ENCODE peak calls at places on chromosomes 11 and 22, in ten cellular contexts. One of them, this sample, is unnamed.

GRCh38 chr22:43550024-43550620 is 138.3 kb downstream of the MPPED1 start:
- DNase-seq in lower leg skin: no peak
- DNase-seq in MCF 10A: no peak
- DNase-seq in foreskin keratinocyte: no peak
- DNase-seq in neural progenitor cell: no peak
- DNase-seq in uterus: no peak
- DNase-seq in CD14-positive monocyte: no peak
- DNase-seq in nephron progenitor cell: no peak
- DNase-seq in A549: no peak
- DNase-seq in fibroblast of the aortic adventitia: no peak
- DNase-seq in this sample: no peak

GRCh38 chr11:31449040-31449439 is 60.4 kb downstream of the IMMP1L start:
- DNase-seq in lower leg skin: no peak
- DNase-seq in MCF 10A: no peak
- DNase-seq in foreskin keratinocyte: no peak
- DNase-seq in neural progenitor cell: no peak
- DNase-seq in uterus: no peak
- DNase-seq in CD14-positive monocyte: no peak
- DNase-seq in nephron progenitor cell: no peak
- DNase-seq in A549: no peak
- DNase-seq in fibroblast of the aortic adventitia: no peak
- DNase-seq in this sample: no peak

GRCh38 chr11:71476031-71476430 is 23.0 kb downstream of the NADSYN1 start:
- DNase-seq in lower leg skin: no peak
- DNase-seq in MCF 10A: no peak
- DNase-seq in foreskin keratinocyte: no peak
- DNase-seq in neural progenitor cell: no peak
- DNase-seq in uterus: no peak
- DNase-seq in CD14-positive monocyte: no peak
- DNase-seq in nephron progenitor cell: no peak
- DNase-seq in A549: no peak
- DNase-seq in fibroblast of the aortic adventitia: no peak
- DNase-seq in this sample: no peak

GRCh38 chr11:71246559-71246958 is 5.8 kb downstream of the SHANK2 start:
- DNase-seq in lower leg skin: no peak
- DNase-seq in MCF 10A: no peak
- DNase-seq in foreskin keratinocyte: no peak
- DNase-seq in neural progenitor cell: peak
- DNase-seq in uterus: no peak
- DNase-seq in CD14-positive monocyte: no peak
- DNase-seq in nephron progenitor cell: no peak
- DNase-seq in A549: no peak
- DNase-seq in fibroblast of the aortic adventitia: no peak
- DNase-seq in this sample: no peak

GRCh38 chr11:119359365-119360229 is 13.1 kb upstream of the MFRP start:
- DNase-seq in lower leg skin: no peak
- DNase-seq in MCF 10A: peak
- DNase-seq in foreskin keratinocyte: peak
- DNase-seq in neural progenitor cell: no peak
- DNase-seq in uterus: peak
- DNase-seq in CD14-positive monocyte: no peak
- DNase-seq in nephron progenitor cell: no peak
- DNase-seq in A549: no peak
- DNase-seq in fibroblast of the aortic adventitia: no peak
- DNase-seq in this sample: no peak

GRCh38 chr11:17206448-17206847 is 1.3 kb downstream of the PIK3C2A start:
- DNase-seq in lower leg skin: no peak
- DNase-seq in MCF 10A: no peak
- DNase-seq in foreskin keratinocyte: no peak
- DNase-seq in neural progenitor cell: no peak
- DNase-seq in uterus: no peak
- DNase-seq in CD14-positive monocyte: no peak
- DNase-seq in nephron progenitor cell: no peak
- DNase-seq in A549: no peak
- DNase-seq in fibroblast of the aortic adventitia: no peak
- DNase-seq in this sample: no peak

GRCh38 chr11:2137202-2138071 is 1.8 kb downstream of the IGF2 start:
- DNase-seq in lower leg skin: no peak
- DNase-seq in MCF 10A: peak
- DNase-seq in foreskin keratinocyte: no peak
- DNase-seq in neural progenitor cell: peak
- DNase-seq in uterus: peak
- DNase-seq in CD14-positive monocyte: peak
- DNase-seq in nephron progenitor cell: peak
- DNase-seq in A549: peak
- DNase-seq in fibroblast of the aortic adventitia: peak
- DNase-seq in this sample: peak

GRCh38 chr22:49023879-49024774 is 803.5 kb downstream of the BRD1 start:
- DNase-seq in lower leg skin: no peak
- DNase-seq in MCF 10A: no peak
- DNase-seq in foreskin keratinocyte: no peak
- DNase-seq in neural progenitor cell: no peak
- DNase-seq in uterus: no peak
- DNase-seq in CD14-positive monocyte: no peak
- DNase-seq in nephron progenitor cell: no peak
- DNase-seq in A549: no peak
- DNase-seq in fibroblast of the aortic adventitia: no peak
- DNase-seq in this sample: no peak

GRCh38 chr11:119389611-119390254 is 8.2 kb upstream of the USP2 start:
- DNase-seq in lower leg skin: no peak
- DNase-seq in MCF 10A: no peak
- DNase-seq in foreskin keratinocyte: no peak
- DNase-seq in neural progenitor cell: peak
- DNase-seq in uterus: no peak
- DNase-seq in CD14-positive monocyte: no peak
- DNase-seq in nephron progenitor cell: no peak
- DNase-seq in A549: peak
- DNase-seq in fibroblast of the aortic adventitia: no peak
- DNase-seq in this sample: no peak

GRCh38 chr11:65493367-65494176 is 5.3 kb upstream of the MALAT1 start:
- DNase-seq in lower leg skin: peak
- DNase-seq in MCF 10A: peak
- DNase-seq in foreskin keratinocyte: peak
- DNase-seq in neural progenitor cell: peak
- DNase-seq in uterus: peak
- DNase-seq in CD14-positive monocyte: no peak
- DNase-seq in nephron progenitor cell: no peak
- DNase-seq in A549: peak
- DNase-seq in fibroblast of the aortic adventitia: peak
- DNase-seq in this sample: no peak

GRCh38 chr22:31140746-31141145 is 438 bp upstream of the PLA2G3 start:
- DNase-seq in lower leg skin: no peak
- DNase-seq in MCF 10A: peak
- DNase-seq in foreskin keratinocyte: no peak
- DNase-seq in neural progenitor cell: no peak
- DNase-seq in uterus: no peak
- DNase-seq in CD14-positive monocyte: no peak
- DNase-seq in nephron progenitor cell: no peak
- DNase-seq in A549: no peak
- DNase-seq in fibroblast of the aortic adventitia: no peak
- DNase-seq in this sample: no peak

GRCh38 chr22:31139066-31139465 is 1.2 kb downstream of the PLA2G3 start:
- DNase-seq in lower leg skin: no peak
- DNase-seq in MCF 10A: no peak
- DNase-seq in foreskin keratinocyte: no peak
- DNase-seq in neural progenitor cell: no peak
- DNase-seq in uterus: no peak
- DNase-seq in CD14-positive monocyte: no peak
- DNase-seq in nephron progenitor cell: no peak
- DNase-seq in A549: no peak
- DNase-seq in fibroblast of the aortic adventitia: no peak
- DNase-seq in this sample: no peak

GRCh38 chr22:31141551-31141950 is 1.2 kb upstream of the PLA2G3 start:
- DNase-seq in lower leg skin: no peak
- DNase-seq in MCF 10A: no peak
- DNase-seq in foreskin keratinocyte: no peak
- DNase-seq in neural progenitor cell: no peak
- DNase-seq in uterus: no peak
- DNase-seq in CD14-positive monocyte: no peak
- DNase-seq in nephron progenitor cell: no peak
- DNase-seq in A549: no peak
- DNase-seq in fibroblast of the aortic adventitia: no peak
- DNase-seq in this sample: no peak

GRCh38 chr22:31138126-31138525 is 2.2 kb downstream of the PLA2G3 start:
- DNase-seq in lower leg skin: no peak
- DNase-seq in MCF 10A: no peak
- DNase-seq in foreskin keratinocyte: no peak
- DNase-seq in neural progenitor cell: no peak
- DNase-seq in uterus: no peak
- DNase-seq in CD14-positive monocyte: no peak
- DNase-seq in nephron progenitor cell: no peak
- DNase-seq in A549: no peak
- DNase-seq in fibroblast of the aortic adventitia: no peak
- DNase-seq in this sample: no peak

DNA sequence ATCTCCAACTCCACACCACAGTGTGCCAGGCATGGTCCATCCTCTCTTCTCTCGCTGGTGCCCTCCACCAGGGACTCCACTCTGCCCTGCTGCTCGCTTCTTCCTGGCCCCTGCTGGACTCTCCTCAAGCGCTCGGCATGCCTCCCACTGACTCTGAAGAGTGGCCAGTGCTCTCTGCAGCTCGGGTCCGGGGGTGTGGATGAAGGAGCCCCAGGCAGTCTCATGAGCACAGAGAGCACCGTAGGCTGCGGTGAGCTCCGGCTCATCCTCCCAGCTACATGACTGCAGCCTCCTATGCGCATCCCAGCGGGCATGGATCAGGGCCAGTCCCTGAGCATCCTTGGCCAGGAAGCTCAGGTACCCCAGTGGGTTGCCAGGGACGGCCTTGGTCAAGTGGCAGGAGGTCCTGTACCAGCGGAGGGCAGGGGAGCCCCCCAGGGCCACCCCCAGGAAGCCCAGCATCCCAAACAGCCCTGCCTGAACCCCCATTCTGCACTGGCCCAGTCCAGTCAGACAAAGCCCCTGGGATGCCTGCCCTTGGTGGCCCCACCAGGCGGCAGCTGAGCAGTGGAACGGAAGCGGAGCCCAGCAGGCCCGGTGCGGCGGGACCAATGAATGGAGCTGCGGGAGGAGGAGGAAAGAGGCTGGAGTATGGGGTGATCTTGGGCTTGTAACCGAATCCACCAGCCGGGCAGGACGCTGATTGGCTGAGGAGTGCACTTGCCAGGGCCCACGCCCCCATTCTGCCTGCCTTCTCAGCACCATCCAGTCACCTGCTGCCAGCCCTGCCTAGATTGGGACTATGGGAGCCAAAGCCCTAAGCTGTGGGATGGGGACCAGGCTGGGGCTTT is at the start of gene PLA2G3:
- DNase-seq in lower leg skin: peak
- DNase-seq in MCF 10A: peak
- DNase-seq in foreskin keratinocyte: peak
- DNase-seq in neural progenitor cell: peak
- DNase-seq in uterus: no peak
- DNase-seq in CD14-positive monocyte: no peak
- DNase-seq in nephron progenitor cell: peak
- DNase-seq in A549: no peak
- DNase-seq in fibroblast of the aortic adventitia: peak
- DNase-seq in this sample: peak
- TF ChIP-seq CTCF in lower leg skin: no peak
- TF ChIP-seq CTCF in MCF 10A: no peak
- TF ChIP-seq CTCF in foreskin keratinocyte: no peak
- TF ChIP-seq CTCF in neural progenitor cell: peak
- TF ChIP-seq CTCF in uterus: no peak
- TF ChIP-seq CTCF in CD14-positive monocyte: no peak
- TF ChIP-seq CTCF in nephron progenitor cell: peak
- TF ChIP-seq CTCF in A549: no peak
- TF ChIP-seq CTCF in fibroblast of the aortic adventitia: peak
- TF ChIP-seq CTCF in this sample: no peak

GRCh38 chr11:66958232-66958955 is at the start of gene PC:
- DNase-seq in lower leg skin: peak
- DNase-seq in MCF 10A: peak
- DNase-seq in foreskin keratinocyte: peak
- DNase-seq in neural progenitor cell: peak
- DNase-seq in uterus: peak
- DNase-seq in CD14-positive monocyte: peak
- DNase-seq in nephron progenitor cell: peak
- DNase-seq in A549: peak
- DNase-seq in fibroblast of the aortic adventitia: peak
- DNase-seq in this sample: peak
- TF ChIP-seq CTCF in lower leg skin: no peak
- TF ChIP-seq CTCF in MCF 10A: no peak
- TF ChIP-seq CTCF in foreskin keratinocyte: no peak
- TF ChIP-seq CTCF in neural progenitor cell: no peak
- TF ChIP-seq CTCF in uterus: no peak
- TF ChIP-seq CTCF in CD14-positive monocyte: no peak
- TF ChIP-seq CTCF in nephron progenitor cell: no peak
- TF ChIP-seq CTCF in A549: no peak
- TF ChIP-seq CTCF in fibroblast of the aortic adventitia: no peak
- TF ChIP-seq CTCF in this sample: no peak

GRCh38 chr11:106076923-106077608 is at the start of gene KBTBD3:
- DNase-seq in lower leg skin: peak
- DNase-seq in MCF 10A: peak
- DNase-seq in foreskin keratinocyte: peak
- DNase-seq in neural progenitor cell: peak
- DNase-seq in uterus: peak
- DNase-seq in CD14-positive monocyte: peak
- DNase-seq in nephron progenitor cell: peak
- DNase-seq in A549: peak
- DNase-seq in fibroblast of the aortic adventitia: peak
- DNase-seq in this sample: peak
- TF ChIP-seq CTCF in lower leg skin: peak
- TF ChIP-seq CTCF in MCF 10A: no peak
- TF ChIP-seq CTCF in foreskin keratinocyte: peak
- TF ChIP-seq CTCF in neural progenitor cell: peak
- TF ChIP-seq CTCF in uterus: peak
- TF ChIP-seq CTCF in CD14-positive monocyte: peak
- TF ChIP-seq CTCF in nephron progenitor cell: peak
- TF ChIP-seq CTCF in A549: peak
- TF ChIP-seq CTCF in fibroblast of the aortic adventitia: peak
- TF ChIP-seq CTCF in this sample: peak

GRCh38 chr22:19998991-19999820 is 17.4 kb downstream of the ARVCF start:
- DNase-seq in lower leg skin: no peak
- DNase-seq in MCF 10A: no peak
- DNase-seq in foreskin keratinocyte: no peak
- DNase-seq in neural progenitor cell: no peak
- DNase-seq in uterus: no peak
- DNase-seq in CD14-positive monocyte: no peak
- DNase-seq in nephron progenitor cell: no peak
- DNase-seq in A549: no peak
- DNase-seq in fibroblast of the aortic adventitia: no peak
- DNase-seq in this sample: no peak
- TF ChIP-seq CTCF in lower leg skin: no peak
- TF ChIP-seq CTCF in MCF 10A: no peak
- TF ChIP-seq CTCF in foreskin keratinocyte: no peak
- TF ChIP-seq CTCF in neural progenitor cell: no peak
- TF ChIP-seq CTCF in uterus: no peak
- TF ChIP-seq CTCF in CD14-positive monocyte: no peak
- TF ChIP-seq CTCF in nephron progenitor cell: no peak
- TF ChIP-seq CTCF in A549: no peak
- TF ChIP-seq CTCF in fibroblast of the aortic adventitia: no peak
- TF ChIP-seq CTCF in this sample: no peak